ENCODE peak calls at places on chromosomes 2 and 18, in seven cellular contexts. W, A, O, G, Y, Z and F are unnamed samples.

GRCh38 chr18:12768622-12769021 is 65.8 kb downstream of the PSMG2 start:
- DNase-seq in O (peak; percentile 26), W (no peak), A (no peak), Y (no peak), G (no peak), Z (no peak), F (no peak)

GRCh38 chr2:152396051-152396511 is 61.1 kb downstream of the FMNL2 start:
- DNase-seq in A (no peak), O (no peak), Y (no peak), W (no peak), G (no peak), Z (no peak), F (no peak)

GRCh38 chr2:235314371-235314915 is 179.4 kb upstream of the AGAP1 start:
- DNase-seq in G (no peak), W (no peak), Z (no peak), Y (no peak), A (no peak), O (no peak), F (no peak)

GRCh38 chr2:239778861-239779591 is 246.1 kb downstream of the NDUFA10 start:
- DNase-seq in Z (no peak), A (no peak), Y (no peak), O (no peak), G (peak; percentile 16), W (no peak), F (no peak)

GRCh38 chr2:32289165-32290054 is 11.7 kb downstream of the YIPF4 start:
- DNase-seq in Z (no peak), A (no peak), O (peak; percentile 47), Y (no peak), G (no peak), W (peak; percentile 49), F (no peak)

GRCh38 chr2:186201371-186201770 is 284.7 kb upstream of the ZC3H15 start:
- DNase-seq in Y (no peak), A (no peak), G (no peak), W (no peak), O (no peak), Z (no peak), F (no peak)

GRCh38 chr2:66271777-66272176 is 163.1 kb upstream of the MEIS1 start:
- DNase-seq in W (no peak), Z (no peak), A (no peak), Y (no peak), G (no peak), O (no peak), F (no peak)

GRCh38 chr2:181998045-181998444 is 12.4 kb downstream of the PPP1R1C start:
- DNase-seq in Y (no peak), O (no peak), Z (no peak), W (peak; percentile 56), G (no peak), A (no peak), F (no peak)

GRCh38 chr18:22934789-22935188 is 1.7 kb downstream of the RBBP8 start:
- DNase-seq in O (no peak), W (no peak), G (no peak), Y (no peak), Z (no peak), A (no peak), F (no peak)

GRCh38 chr18:13494879-13495465 is 231.4 kb downstream of the FAM210A start:
- DNase-seq in W (no peak), A (no peak), Y (no peak), G (no peak), Z (no peak), O (no peak), F (no peak)

GRCh38 chr2:45808294-45808693 is 156.8 kb downstream of the PRKCE start:
- DNase-seq in W (no peak), G (no peak), Y (no peak), A (no peak), O (no peak), Z (no peak), F (no peak)

GRCh38 chr2:128562471-128563347 is 244.0 kb upstream of the HS6ST1 start:
- DNase-seq in O (no peak), Y (no peak), G (no peak), W (no peak), A (no peak), Z (no peak), F (no peak)

GRCh38 chr2:9803023-9803805 is 40.1 kb upstream of the TAF1B start:
- DNase-seq in Z (no peak), G (peak; percentile 19), W (no peak), A (no peak), O (peak; percentile 50), Y (no peak), F (no peak)

GRCh38 chr18:39604836-39605235 is 2039.2 kb upstream of the CELF4 start:
- DNase-seq in G (no peak), O (peak; percentile 2), A (no peak), W (no peak), Z (no peak), Y (no peak), F (no peak)

GRCh38 chr18:79933765-79934164 is 17.7 kb downstream of the SLC66A2 start:
- DNase-seq in O (no peak), A (no peak), G (no peak), Z (no peak), Y (no peak), W (no peak), F (no peak)

GRCh38 chr2:205566556-205567061 is 115.7 kb upstream of the NRP2 start:
- DNase-seq in G (no peak), Z (no peak), W (no peak), Y (no peak), A (no peak), O (no peak), F (no peak)

GRCh38 chr2:46818819-46819218 is 96.8 kb downstream of the MCFD2 start:
- DNase-seq in Y (no peak), O (no peak), A (no peak), Z (no peak), W (no peak), G (no peak), F (no peak)

GRCh38 chr2:98825404-98825803 is 94.5 kb upstream of the MGAT4A start:
- DNase-seq in W (no peak), A (no peak), Y (no peak), G (no peak), O (no peak), Z (no peak), F (no peak)

GRCh38 chr2:26401739-26402541 is at the start of gene DRC1:
- DNase-seq in Y (peak; percentile 78), O (peak; percentile 82), Z (no peak), W (peak; percentile 22), A (peak; percentile 48), G (no peak), F (peak; percentile 66)

GRCh38 chr18:48319796-48320638 is 89.2 kb downstream of the ZBTB7C start:
- DNase-seq in Y (no peak), A (no peak), Z (no peak), W (no peak), O (no peak), G (no peak), F (no peak)

GRCh38 chr18:48924621-48925601 is 25.9 kb downstream of the SMAD7 start:
- DNase-seq in Y (no peak), W (no peak), A (no peak), Z (no peak), G (no peak), O (no peak), F (no peak)

GRCh38 chr2:64482765-64483504 is 29.0 kb downstream of the LGALSL start:
- DNase-seq in G (no peak), Z (no peak), Y (no peak), O (no peak), A (no peak), W (no peak), F (no peak)

GRCh38 chr2:55051026-55051866 is 995 bp upstream of the RTN4 start:
- DNase-seq in W (peak; percentile 95), O (peak; percentile 92), Z (peak; percentile 37), Y (no peak), G (no peak), A (peak; percentile 100), F (no peak)

GRCh38 chr18:36583155-36583745 is 245.6 kb downstream of the TPGS2 start:
- DNase-seq in O (no peak), W (no peak), G (no peak), Z (no peak), Y (no peak), A (no peak), F (peak; percentile 37)
- TF ChIP-seq CTCF in O (no peak), W (no peak), G (no peak), Z (no peak), Y (peak; percentile 12), A (no peak), F (no peak)

GRCh38 chr2:233760043-233760442 is at the start of gene UGT1A1:
- DNase-seq in Y (no peak), G (no peak), A (no peak), Z (no peak), O (no peak), W (no peak), F (no peak)

GRCh38 chr2:233764761-233765160 is 4.7 kb downstream of the UGT1A1 start:
- DNase-seq in O (no peak), A (no peak), Z (no peak), G (no peak), W (no peak), Y (no peak), F (no peak)

GRCh38 chr2:233766416-233766815 is 6.3 kb downstream of the UGT1A1 start:
- DNase-seq in W (no peak), Y (no peak), O (no peak), Z (no peak), G (no peak), A (no peak), F (no peak)

GRCh38 chr2:233761040-233761769 is 1.1 kb downstream of the UGT1A1 start:
- DNase-seq in O (peak; percentile 48), G (no peak), W (no peak), Y (no peak), Z (no peak), A (no peak), F (no peak)

DNA sequence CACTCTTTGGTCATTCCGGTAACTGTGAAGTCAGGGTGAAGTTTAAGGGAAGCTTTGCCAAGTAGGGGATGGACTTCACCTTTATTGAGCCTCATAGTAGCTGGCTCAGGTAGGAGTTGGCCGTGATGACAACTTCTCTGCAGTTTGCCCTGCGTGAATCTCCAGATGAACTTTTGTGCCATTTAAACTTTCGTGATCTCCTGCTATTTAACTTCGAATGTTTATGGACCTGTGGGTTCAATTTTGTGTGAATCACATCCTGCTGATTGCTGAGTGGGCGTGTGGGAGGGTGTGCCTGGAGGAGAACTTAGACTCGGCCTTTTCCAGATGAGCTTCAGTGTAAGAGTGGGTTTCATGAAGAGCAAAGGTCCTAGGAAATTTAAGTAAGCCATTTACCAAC is 4.2 kb downstream of the UGT1A1 start:
- DNase-seq in A (peak; percentile 16), Z (no peak), O (no peak), G (no peak), Y (no peak), W (peak; percentile 20), F (no peak)
- TF ChIP-seq CTCF in A (no peak), Z (no peak), O (no peak), G (no peak), Y (no peak), W (no peak), F (no peak)

GRCh38 chr2:208062113-208062512 is 36.8 kb upstream of the PLEKHM3 start:
- DNase-seq in G (no peak), Y (no peak), Z (peak; percentile 33), A (no peak), W (no peak), O (no peak), F (no peak)
- TF ChIP-seq CTCF in G (peak; percentile 15), Y (peak; percentile 47), Z (peak; percentile 54), A (no peak), W (peak; percentile 32), O (no peak), F (peak; percentile 32)

DNA sequence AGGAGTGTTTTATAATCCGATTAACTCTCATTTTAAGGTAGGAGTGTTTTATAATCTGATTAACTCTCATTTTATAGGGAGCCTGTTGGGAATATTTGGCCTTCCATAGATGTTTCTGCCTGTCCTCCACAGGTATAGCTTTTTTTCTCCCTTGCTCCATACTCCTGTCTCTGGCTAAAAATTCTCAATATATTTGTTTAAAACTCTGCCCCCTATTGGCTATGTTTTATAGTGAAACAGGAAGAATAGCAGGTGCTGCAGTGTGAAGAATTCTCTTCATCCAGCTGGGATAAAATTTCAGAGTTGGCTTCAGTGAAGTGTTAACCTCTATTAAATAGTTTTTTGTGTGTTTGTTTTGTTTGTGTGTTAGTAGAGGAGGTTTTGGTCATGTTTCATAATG is 1046.0 kb upstream of the TMEFF2 start:
- DNase-seq in A (no peak), Y (no peak), Z (no peak), O (no peak), W (no peak), G (no peak), F (no peak)
- TF ChIP-seq CTCF in A (peak; percentile 36), Y (peak; percentile 56), Z (no peak), O (peak; percentile 7), W (no peak), G (no peak), F (peak; percentile 10)